ENCODE peak calls at places on chromosomes 2 and 18, in eight cellular contexts. H, V, E, B, T, J, Q and S are unnamed samples.

GRCh38 chr2:24616606-24617005 is 125.6 kb downstream of the NCOA1 start:
- DNase-seq in V (no peak), H (no peak), E (no peak), T (no peak), B (no peak), J (no peak), Q (no peak), S (no peak)

GRCh38 chr18:45755936-45756335 is 32.0 kb downstream of the SLC14A1 start:
- DNase-seq in Q (no peak), J (no peak), B (no peak), V (peak; percentile 47), E (no peak), H (peak; percentile 49), T (peak; percentile 44), S (peak; percentile 91)

GRCh38 chr2:23587330-23587729 is 202.4 kb downstream of the KLHL29 start:
- DNase-seq in E (no peak), J (no peak), B (peak; percentile 34), H (no peak), T (no peak), V (no peak), Q (no peak), S (no peak)

GRCh38 chr2:240686460-240686859 is 3.8 kb upstream of the AQP12B start:
- DNase-seq in T (no peak), B (peak; percentile 22), J (no peak), Q (no peak), H (no peak), E (no peak), V (no peak), S (no peak)

GRCh38 chr2:23620841-23621341 is 235.9 kb downstream of the KLHL29 start:
- DNase-seq in J (no peak), V (no peak), B (no peak), H (peak; percentile 40), Q (no peak), T (no peak), E (no peak), S (no peak)

GRCh38 chr2:234768608-234769196 is 183.1 kb upstream of the SH3BP4 start:
- DNase-seq in J (no peak), Q (no peak), V (no peak), H (no peak), B (no peak), E (no peak), T (no peak), S (no peak)

GRCh38 chr2:166092889-166093288 is 34.9 kb downstream of the SCN1A start:
- DNase-seq in B (no peak), E (no peak), J (no peak), T (no peak), V (no peak), H (peak; percentile 28), Q (peak; percentile 20), S (no peak)

GRCh38 chr18:44876024-44876423 is 195.3 kb downstream of the SETBP1 start:
- DNase-seq in Q (no peak), E (no peak), J (no peak), H (no peak), V (no peak), B (no peak), T (no peak), S (no peak)

GRCh38 chr2:135875491-135876065 is 665 bp downstream of the MCM6 start:
- DNase-seq in H (peak; percentile 14), E (peak; percentile 34), T (peak; percentile 18), B (peak; percentile 77), J (peak; percentile 69), Q (peak; percentile 82), V (peak; percentile 50), S (peak; percentile 18)

GRCh38 chr2:6103949-6104348 is 411.8 kb downstream of the SOX11 start:
- DNase-seq in Q (no peak), T (no peak), V (peak; percentile 63), J (no peak), H (no peak), E (no peak), B (no peak), S (no peak)